ENCODE peak calls at places on chromosomes 16 and 17, in four cellular contexts. One of them, this sample, is unnamed.
A peak's percentile ranks its signal among the peaks of the same experiment; 100 is the strongest.

GRCh38 chr17:33012522-33013033 is 20.9 kb downstream of the SPACA3 start:
- DNase-seq in cardiac fibroblast: peak; percentile 77
- DNase-seq in GM23338: no peak
- DNase-seq in left lung: peak; percentile 78
- DNase-seq in this sample: peak; percentile 74

GRCh38 chr17:67800495-67800928 is 24.8 kb upstream of the BPTF start:
- DNase-seq in cardiac fibroblast: peak; percentile 88
- DNase-seq in GM23338: peak; percentile 90
- DNase-seq in left lung: peak; percentile 82
- DNase-seq in this sample: peak; percentile 37

GRCh38 chr17:7654832-7655540 is 4.3 kb downstream of the ATP1B2 start:
- DNase-seq in cardiac fibroblast: peak; percentile 52
- DNase-seq in GM23338: no peak
- DNase-seq in left lung: no peak
- DNase-seq in this sample: no peak

GRCh38 chr17:57523926-57524634 is 221.0 kb downstream of the CCDC182 start:
- DNase-seq in cardiac fibroblast: peak; percentile 30
- DNase-seq in GM23338: no peak
- DNase-seq in left lung: peak; percentile 82
- DNase-seq in this sample: no peak

GRCh38 chr16:63714876-63715275 is 1407.0 kb downstream of the CDH11 start:
- DNase-seq in cardiac fibroblast: no peak
- DNase-seq in GM23338: peak; percentile 88
- DNase-seq in left lung: no peak
- DNase-seq in this sample: no peak

GRCh38 chr17:19024101-19025078 is 19.8 kb upstream of the FAM83G start:
- DNase-seq in cardiac fibroblast: no peak
- DNase-seq in GM23338: no peak
- DNase-seq in left lung: peak; percentile 37
- DNase-seq in this sample: no peak

GRCh38 chr16:83952940-83953795 is at the start of gene OSGIN1:
- DNase-seq in cardiac fibroblast: peak; percentile 97
- DNase-seq in GM23338: peak; percentile 54
- DNase-seq in left lung: peak; percentile 96
- DNase-seq in this sample: peak; percentile 76

GRCh38 chr17:55053855-55054254 is 85.3 kb downstream of the STXBP4 start:
- DNase-seq in cardiac fibroblast: peak; percentile 27
- DNase-seq in GM23338: peak; percentile 4
- DNase-seq in left lung: no peak
- DNase-seq in this sample: no peak

GRCh38 chr17:2412561-2413021 is 11.7 kb upstream of the MNT start:
- DNase-seq in cardiac fibroblast: peak; percentile 67
- DNase-seq in GM23338: peak; percentile 58
- DNase-seq in left lung: no peak
- DNase-seq in this sample: no peak

GRCh38 chr17:59845595-59846390 is 47.0 kb downstream of the TUBD1 start:
- DNase-seq in cardiac fibroblast: peak; percentile 78
- DNase-seq in GM23338: peak; percentile 54
- DNase-seq in left lung: no peak
- DNase-seq in this sample: no peak

GRCh38 chr17:13884347-13884746 is 185.0 kb upstream of the COX10 start:
- DNase-seq in cardiac fibroblast: no peak
- DNase-seq in GM23338: no peak
- DNase-seq in left lung: no peak
- DNase-seq in this sample: no peak
- TF ChIP-seq CTCF in cardiac fibroblast: no peak
- TF ChIP-seq CTCF in GM23338: no peak
- TF ChIP-seq CTCF in left lung: no peak
- TF ChIP-seq CTCF in this sample: no peak

GRCh38 chr17:81578561-81579225 is 26.5 kb upstream of the FAAP100 start:
- DNase-seq in cardiac fibroblast: no peak
- DNase-seq in GM23338: no peak
- DNase-seq in left lung: no peak
- DNase-seq in this sample: no peak

GRCh38 chr17:81575836-81576235 is 23.7 kb upstream of the FAAP100 start:
- DNase-seq in cardiac fibroblast: no peak
- DNase-seq in GM23338: no peak
- DNase-seq in left lung: no peak
- DNase-seq in this sample: no peak

GRCh38 chr17:81576621-81577277 is 24.6 kb upstream of the FAAP100 start:
- DNase-seq in cardiac fibroblast: peak; percentile 84
- DNase-seq in GM23338: no peak
- DNase-seq in left lung: peak; percentile 68
- DNase-seq in this sample: no peak

GRCh38 chr17:81578038-81578441 is 25.9 kb upstream of the FAAP100 start:
- DNase-seq in cardiac fibroblast: peak; percentile 43
- DNase-seq in GM23338: no peak
- DNase-seq in left lung: no peak
- DNase-seq in this sample: no peak

GRCh38 chr17:81577278-81578000 is 25.3 kb upstream of the FAAP100 start:
- DNase-seq in cardiac fibroblast: peak; percentile 49
- DNase-seq in GM23338: no peak
- DNase-seq in left lung: no peak
- DNase-seq in this sample: no peak
- H3K4me3 ChIP-seq in cardiac fibroblast: no peak overlapping the region
- H3K4me3 ChIP-seq in GM23338: no peak overlapping the region
- H3K4me3 ChIP-seq in left lung: no peak overlapping the region
- H3K4me3 ChIP-seq in this sample: no peak overlapping the region

DNA sequence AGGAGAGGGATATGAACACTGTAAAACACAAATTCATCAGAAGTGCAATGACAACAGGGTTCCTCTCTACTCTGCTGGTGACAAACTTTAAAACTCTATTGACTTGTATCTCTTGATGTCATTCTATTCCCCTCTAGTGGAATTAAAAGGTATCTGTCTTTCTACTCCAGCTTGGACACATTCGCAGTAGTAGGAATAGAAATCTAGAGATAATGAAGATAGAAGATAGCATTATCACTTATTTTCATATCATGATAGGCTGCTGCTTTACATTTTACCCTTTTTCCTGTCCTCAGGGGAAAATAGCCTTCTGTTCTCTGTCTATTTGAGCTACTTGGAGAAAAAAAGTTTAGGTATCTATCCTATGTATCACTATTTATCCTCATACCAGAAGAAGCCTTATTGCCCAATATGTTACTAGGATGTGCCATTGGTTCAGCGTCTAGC is 209.6 kb upstream of the CACNG5 start:
- DNase-seq in cardiac fibroblast: peak; percentile 45
- DNase-seq in GM23338: peak; percentile 62
- DNase-seq in left lung: no peak
- DNase-seq in this sample: no peak
- TF ChIP-seq CTCF in cardiac fibroblast: peak; percentile 43
- TF ChIP-seq CTCF in GM23338: peak; percentile 54
- TF ChIP-seq CTCF in left lung: no peak
- TF ChIP-seq CTCF in this sample: peak; percentile 22

GRCh38 chr17:79088266-79088996 is 13.8 kb downstream of the ENGASE start:
- DNase-seq in cardiac fibroblast: no peak
- DNase-seq in GM23338: no peak
- DNase-seq in left lung: peak; percentile 51
- DNase-seq in this sample: no peak
- H3K4me3 ChIP-seq in cardiac fibroblast: no peak overlapping the region
- H3K4me3 ChIP-seq in GM23338: no peak overlapping the region
- H3K4me3 ChIP-seq in left lung: no peak overlapping the region
- H3K4me3 ChIP-seq in this sample: no peak overlapping the region

GRCh38 chr16:79097090-79097489 is 503.4 kb downstream of the MAF start:
- DNase-seq in cardiac fibroblast: no peak
- DNase-seq in GM23338: no peak
- DNase-seq in left lung: no peak
- DNase-seq in this sample: no peak
- TF ChIP-seq CTCF in cardiac fibroblast: no peak
- TF ChIP-seq CTCF in GM23338: no peak
- TF ChIP-seq CTCF in left lung: no peak
- TF ChIP-seq CTCF in this sample: no peak

DNA sequence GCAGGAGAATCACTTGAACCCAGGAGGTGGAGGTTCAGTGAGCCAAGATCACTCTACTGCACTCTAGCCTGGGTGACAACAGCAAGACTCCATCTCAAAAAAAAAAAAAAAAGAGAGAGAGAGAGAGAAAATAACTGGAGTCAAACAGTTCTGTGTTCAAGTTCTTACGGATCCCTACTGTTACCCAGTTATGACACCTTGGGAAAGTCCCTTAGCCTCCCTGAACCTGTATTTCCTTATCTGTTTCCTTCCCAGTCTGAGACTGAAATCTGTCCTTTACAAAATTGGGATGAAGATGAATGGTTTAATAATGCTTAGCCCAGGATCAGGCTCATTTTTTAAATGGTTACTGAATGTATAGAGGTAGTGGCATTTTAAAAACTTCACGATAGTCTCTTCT is 17.3 kb downstream of the ZNF768 start:
- DNase-seq in cardiac fibroblast: no peak
- DNase-seq in GM23338: no peak
- DNase-seq in left lung: no peak
- DNase-seq in this sample: no peak
- H3K4me3 ChIP-seq in cardiac fibroblast: no peak overlapping the region
- H3K4me3 ChIP-seq in GM23338: no peak overlapping the region
- H3K4me3 ChIP-seq in left lung: no peak overlapping the region
- H3K4me3 ChIP-seq in this sample: no peak overlapping the region

GRCh38 chr16:12099451-12100123 is 123.1 kb downstream of the SNX29 start:
- DNase-seq in cardiac fibroblast: no peak
- DNase-seq in GM23338: no peak
- DNase-seq in left lung: no peak
- DNase-seq in this sample: no peak
- TF ChIP-seq CTCF in cardiac fibroblast: no peak
- TF ChIP-seq CTCF in GM23338: no peak
- TF ChIP-seq CTCF in left lung: no peak
- TF ChIP-seq CTCF in this sample: no peak

DNA sequence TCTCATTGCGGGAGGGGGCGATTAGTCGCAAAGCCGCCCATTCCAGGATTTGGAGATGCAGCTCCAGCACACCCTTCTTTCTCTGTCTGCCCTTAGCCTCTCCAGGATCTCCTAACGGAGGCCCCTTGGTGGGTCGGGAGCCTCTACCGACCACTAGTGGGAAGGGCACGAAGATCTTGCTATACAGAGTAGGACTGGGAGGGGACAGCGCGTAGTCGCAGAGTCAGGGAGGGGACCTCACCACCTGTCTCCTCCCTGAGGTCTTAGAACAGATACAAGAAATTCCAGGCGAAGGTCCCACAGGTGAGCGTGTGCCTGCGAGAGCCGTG is 569 bp upstream of the SMTNL2 start:
- DNase-seq in cardiac fibroblast: peak; percentile 25
- DNase-seq in GM23338: peak; percentile 74
- DNase-seq in left lung: no peak
- DNase-seq in this sample: no peak
- H3K4me3 ChIP-seq in cardiac fibroblast: peak overlapping the region; percentile 23
- H3K4me3 ChIP-seq in GM23338: peak overlapping the region; percentile 74
- H3K4me3 ChIP-seq in left lung: peak overlapping the region; percentile 40
- H3K4me3 ChIP-seq in this sample: no peak overlapping the region

DNA sequence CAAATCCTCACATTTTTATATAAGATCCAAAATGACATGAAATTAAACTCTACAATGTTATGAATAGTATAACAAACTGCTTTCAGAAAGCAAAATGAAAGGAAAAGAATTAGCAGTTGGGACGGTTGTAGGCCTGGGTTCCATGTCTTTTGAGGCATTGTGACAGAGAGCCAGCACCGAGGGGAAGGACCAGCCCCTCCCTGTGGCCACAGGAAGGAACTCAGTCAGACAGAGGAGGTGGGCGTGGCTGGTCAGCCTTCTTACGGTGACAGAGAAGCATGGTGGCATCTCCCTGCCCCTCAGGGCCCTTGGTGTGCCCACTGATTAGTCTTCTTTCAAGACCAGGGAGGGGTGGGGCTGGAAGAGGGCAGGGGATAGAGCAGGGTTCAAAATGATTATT is 5.7 kb downstream of the ZNF319 start:
- DNase-seq in cardiac fibroblast: peak; percentile 39
- DNase-seq in GM23338: peak; percentile 68
- DNase-seq in left lung: peak; percentile 90
- DNase-seq in this sample: no peak
- TF ChIP-seq CTCF in cardiac fibroblast: peak; percentile 64
- TF ChIP-seq CTCF in GM23338: peak; percentile 60
- TF ChIP-seq CTCF in left lung: peak; percentile 59
- TF ChIP-seq CTCF in this sample: peak; percentile 54